ENCODE peak calls at places on chromosome 1, in seven cellular contexts. P, B, T, E, Y, H and I are unnamed samples.

GRCh38 chr1:168636200-168636599 is 59.8 kb downstream of the XCL1 start:
- DNase-seq in H (no peak), P (peak; percentile 26), E (peak; percentile 29), B (no peak), Y (no peak), T (peak; percentile 28), I (peak; percentile 45)

GRCh38 chr1:47991187-47991586 is 6.0 kb downstream of the TRABD2B start:
- DNase-seq in H (no peak), B (no peak), Y (no peak), T (no peak), P (peak; percentile 85), E (no peak), I (no peak)

GRCh38 chr1:151540982-151541377 is 871 bp downstream of the TUFT1 start:
- DNase-seq in Y (no peak), P (no peak), H (peak; percentile 85), B (no peak), T (peak; percentile 34), E (no peak), I (no peak)

GRCh38 chr1:3026124-3026523 is 4.9 kb downstream of the ACTRT2 start:
- DNase-seq in T (no peak), E (no peak), P (no peak), Y (no peak), H (no peak), B (no peak), I (no peak)

GRCh38 chr1:107941123-107941522 is 23.9 kb downstream of the VAV3 start:
- DNase-seq in B (no peak), Y (peak; percentile 83), H (no peak), P (peak; percentile 87), T (no peak), E (peak; percentile 26), I (no peak)

GRCh38 chr1:195466639-195467038 is 1141.6 kb downstream of the KCNT2 start:
- DNase-seq in E (no peak), H (no peak), T (no peak), B (no peak), P (no peak), Y (no peak), I (no peak)

GRCh38 chr1:44282704-44283426 is 69.6 kb downstream of the DMAP1 start:
- DNase-seq in H (no peak), T (no peak), E (no peak), P (no peak), B (no peak), Y (no peak), I (no peak)

GRCh38 chr1:67647036-67647798 is 37.8 kb upstream of the GADD45A start:
- DNase-seq in B (peak; percentile 42), H (no peak), E (peak; percentile 18), P (peak; percentile 58), Y (no peak), T (peak; percentile 40), I (no peak)

GRCh38 chr1:36034692-36035091 is 49.2 kb upstream of the TEKT2 start:
- DNase-seq in T (peak; percentile 6), Y (peak; percentile 11), H (no peak), B (no peak), E (no peak), P (peak; percentile 33), I (peak; percentile 90)

GRCh38 chr1:51690285-51690961 is 73.5 kb downstream of the OSBPL9 start:
- DNase-seq in E (no peak), H (no peak), B (no peak), T (peak; percentile 62), P (peak; percentile 84), Y (peak; percentile 43), I (no peak)

GRCh38 chr1:182392045-182393028 is 747 bp upstream of the GLUL start:
- DNase-seq in T (peak; percentile 62), H (peak; percentile 60), Y (no peak), E (no peak), P (peak; percentile 68), B (peak; percentile 64), I (no peak)

GRCh38 chr1:10250663-10251062 is 40.3 kb downstream of the KIF1B start:
- DNase-seq in Y (no peak), P (no peak), B (no peak), T (no peak), H (no peak), E (peak; percentile 78), I (no peak)

GRCh38 chr1:70090146-70090545 is 115.2 kb downstream of the LRRC40 start:
- DNase-seq in T (no peak), B (no peak), P (peak; percentile 39), Y (no peak), E (no peak), H (no peak), I (no peak)

GRCh38 chr1:246072456-246072855 is 434.6 kb downstream of the SMYD3 start:
- DNase-seq in P (peak; percentile 23), T (no peak), B (no peak), E (no peak), Y (no peak), H (no peak), I (no peak)

GRCh38 chr1:183030053-183030452 is 6.8 kb downstream of the LAMC1 start:
- DNase-seq in P (peak; percentile 71), Y (no peak), T (peak; percentile 48), B (no peak), E (no peak), H (no peak), I (no peak)

GRCh38 chr1:41672641-41673313 is 188.3 kb upstream of the EDN2 start:
- DNase-seq in H (no peak), E (no peak), B (no peak), P (peak; percentile 76), T (no peak), Y (no peak), I (no peak)

GRCh38 chr1:72547412-72547811 is 265.1 kb upstream of the NEGR1 start:
- DNase-seq in E (no peak), H (no peak), B (no peak), Y (no peak), T (no peak), P (peak; percentile 11), I (no peak)

GRCh38 chr1:206961668-206962067 is 8.6 kb downstream of the FCAMR start:
- DNase-seq in Y (no peak), B (no peak), H (no peak), T (no peak), E (no peak), P (no peak), I (no peak)

GRCh38 chr1:39919545-39919944 is 17.8 kb upstream of the MYCL start:
- DNase-seq in H (no peak), E (no peak), T (peak; percentile 87), P (peak; percentile 78), B (no peak), Y (no peak), I (peak; percentile 30)

GRCh38 chr1:36108314-36108713 is 16.7 kb downstream of the COL8A2 start:
- DNase-seq in E (no peak), B (no peak), Y (peak; percentile 80), H (no peak), P (peak; percentile 88), T (no peak), I (no peak)

GRCh38 chr1:201299968-201300367 is 16.7 kb downstream of the PKP1 start:
- DNase-seq in H (no peak), B (peak; percentile 32), Y (no peak), T (no peak), E (peak; percentile 26), P (peak; percentile 58), I (no peak)

GRCh38 chr1:11498956-11499824 is 20.2 kb downstream of the DISP3 start:
- DNase-seq in H (peak; percentile 64), P (no peak), E (no peak), T (no peak), Y (no peak), B (no peak), I (no peak)
- H3K4me3 ChIP-seq in H (no peak overlapping the region), P (no peak overlapping the region), E (no peak overlapping the region), T (no peak overlapping the region), Y (no peak overlapping the region), B (no peak overlapping the region), I (no peak overlapping the region)

GRCh38 chr1:233975486-233975885 is 71.0 kb downstream of the SLC35F3 start:
- DNase-seq in B (no peak), T (no peak), H (no peak), Y (no peak), P (no peak), E (no peak), I (no peak)

GRCh38 chr1:233971753-233972152 is 67.3 kb downstream of the SLC35F3 start:
- DNase-seq in Y (no peak), B (no peak), H (no peak), E (no peak), T (no peak), P (no peak), I (no peak)

GRCh38 chr1:233972563-233972950 is 68.1 kb downstream of the SLC35F3 start:
- DNase-seq in Y (no peak), P (no peak), E (no peak), T (no peak), H (no peak), B (no peak), I (no peak)

GRCh38 chr1:233972951-233973635 is 68.6 kb downstream of the SLC35F3 start:
- DNase-seq in Y (no peak), E (no peak), P (no peak), T (no peak), H (peak; percentile 43), B (no peak), I (no peak)
- TF ChIP-seq CTCF in Y (no peak), E (no peak), P (no peak), T (no peak), H (no peak), B (no peak), I (peak; percentile 17)

GRCh38 chr1:22141493-22141892 is 1.4 kb downstream of the WNT4 start:
- DNase-seq in P (peak; percentile 41), B (no peak), E (no peak), Y (no peak), T (no peak), H (no peak), I (no peak)

GRCh38 chr1:22141948-22142314 is 966 bp downstream of the WNT4 start:
- DNase-seq in E (no peak), B (no peak), Y (no peak), H (no peak), T (peak; percentile 27), P (peak; percentile 29), I (no peak)

GRCh38 chr1:22143586-22144033 is 713 bp upstream of the WNT4 start:
- DNase-seq in H (no peak), Y (no peak), E (no peak), B (no peak), T (no peak), P (no peak), I (no peak)

GRCh38 chr1:22142315-22143064 is 407 bp downstream of the WNT4 start:
- DNase-seq in E (no peak), H (no peak), B (no peak), P (peak; percentile 73), T (peak; percentile 54), Y (no peak), I (no peak)

DNA sequence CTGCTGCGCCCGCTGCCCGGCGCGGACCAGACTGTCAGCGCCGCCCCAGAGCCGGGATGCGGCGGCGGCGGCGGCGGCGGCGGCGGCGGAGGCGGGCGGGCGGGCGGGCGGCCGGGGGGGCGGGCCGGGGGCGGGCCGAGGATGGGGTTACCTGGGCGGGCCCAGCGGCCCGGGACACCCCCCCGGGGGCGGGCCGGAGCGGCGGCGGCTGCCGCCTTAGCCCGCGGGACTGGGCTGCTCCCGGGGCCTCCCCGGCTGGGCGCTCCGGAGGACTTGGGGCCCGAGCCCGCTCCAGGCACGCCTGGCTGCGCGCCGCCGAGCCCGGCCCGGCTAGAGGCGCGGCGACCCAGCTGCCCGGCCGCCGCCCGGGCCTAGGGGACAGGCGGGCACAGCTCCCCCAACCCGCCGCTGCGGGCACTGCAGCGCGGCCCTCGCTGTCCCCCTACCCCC is at the start of gene WNT4:
- DNase-seq in E (no peak), B (no peak), Y (no peak), T (peak; percentile 75), H (no peak), P (peak; percentile 64), I (no peak)
- H3K4me3 ChIP-seq in E (peak within 1 kb of the TSS; percentile 62), B (peak within 1 kb of the TSS; percentile 53), Y (peak within 1 kb of the TSS; percentile 29), T (peak within 1 kb of the TSS; percentile 67), H (peak within 1 kb of the TSS; percentile 27), P (peak within 1 kb of the TSS; percentile 36), I (peak within 1 kb of the TSS; percentile 14)

GRCh38 chr1:224434447-224435317 is at the start of gene WDR26:
- DNase-seq in Y (no peak), H (peak; percentile 95), T (peak; percentile 90), E (peak; percentile 85), B (peak; percentile 85), P (peak; percentile 86), I (no peak)
- TF ChIP-seq CTCF in Y (no peak), H (no peak), T (peak; percentile 15), E (peak; percentile 5), B (no peak), P (no peak), I (no peak)